ENCODE peak calls at places on chromosomes 2 and 18, in four cellular contexts. V is AML-193; P is stimulated activated CD8-positive, alpha-beta memory T cell treated with anti-CD3 and anti-CD28 coated beads, Interleukin-4, amount 100 ng/mL, for 1 hour; W is HuH-7.5. L is an unnamed sample.

GRCh38 chr2:58449286-58450010 is 208.3 kb upstream of the FANCL start:
- DNase-seq in V (no peak), P (no peak), W (no peak), L (no peak)

GRCh38 chr2:200451506-200451905 is 58.4 kb downstream of the KCTD18 start:
- DNase-seq in V (no peak), P (no peak), W (no peak), L (no peak)

GRCh38 chr2:69305712-69306611 is 81.1 kb downstream of the GFPT1 start:
- DNase-seq in V (no peak), P (no peak), W (no peak), L (no peak)

GRCh38 chr18:13222371-13223281 is 4.1 kb downstream of the LDLRAD4 start:
- DNase-seq in V (no peak), P (no peak), W (no peak), L (no peak)

GRCh38 chr2:203586151-203586550 is 51.0 kb upstream of the RAPH1 start:
- DNase-seq in V (no peak), P (no peak), W (no peak), L (no peak)

GRCh38 chr2:47072018-47072691 is 83.0 kb downstream of the STPG4 start:
- DNase-seq in V (no peak), P (no peak), W (no peak), L (no peak)

GRCh38 chr2:30472326-30472725 is 25.3 kb downstream of the LCLAT1 start:
- DNase-seq in V (peak; percentile 44), P (no peak), W (no peak), L (peak; percentile 19)

GRCh38 chr2:223563462-223563861 is 38.7 kb downstream of the SCG2 start:
- DNase-seq in V (no peak), P (no peak), W (peak; percentile 12), L (peak; percentile 73)

GRCh38 chr2:229856416-229856815 is 65.4 kb downstream of the TRIP12 start:
- DNase-seq in V (no peak), P (no peak), W (no peak), L (no peak)

GRCh38 chr2:3200420-3200939 is 177.1 kb downstream of the EIPR1 start:
- DNase-seq in V (no peak), P (no peak), W (no peak), L (no peak)

GRCh38 chr2:164335947-164336346 is 285.3 kb downstream of the GRB14 start:
- DNase-seq in V (no peak), P (no peak), W (no peak), L (no peak)

GRCh38 chr2:215919624-215920243 is 93.6 kb downstream of the MREG start:
- DNase-seq in V (no peak), P (no peak), W (no peak), L (no peak)

L was measured in cardiac muscle cell.